ENCODE peak calls at places on chromosomes 11 and 22, in six cellular contexts. B is NCI-H460, U is NCI-H1105 treated with DMSO at 0.1 percent for 48 hours, H is A549, W is Daoy, R is NB4. M is an unnamed sample.

GRCh38 chr11:93569496-93569895 is 26.3 kb upstream of the SMCO4 start:
- DNase-seq in B (no peak), U (no peak), H (no peak), W (no peak), R (no peak), M (no peak)

GRCh38 chr11:125663910-125664309 is 16.7 kb downstream of the ACRV1 start:
- DNase-seq in B (no peak), U (no peak), H (no peak), W (no peak), R (no peak), M (no peak)

GRCh38 chr11:6377902-6378694 is 12.2 kb upstream of the SMPD1 start:
- DNase-seq in B (no peak), U (no peak), H (no peak), W (no peak), R (peak), M (no peak)

GRCh38 chr11:64447717-64448598 is 89.0 kb downstream of the RPS6KA4 start:
- DNase-seq in B (no peak), U (peak), H (no peak), W (no peak), R (peak), M (no peak)

GRCh38 chr11:77167791-77168190 is 39.7 kb downstream of the MYO7A start:
- DNase-seq in B (no peak), U (no peak), H (no peak), W (no peak), R (no peak), M (no peak)

GRCh38 chr11:133951484-133952198 is 5.1 kb downstream of the IGSF9B start:
- DNase-seq in B (no peak), U (peak), H (no peak), W (peak), R (no peak), M (no peak)

GRCh38 chr22:38657248-38657909 is 941 bp downstream of the CBY1 start:
- DNase-seq in B (no peak), U (peak), H (peak), W (peak), R (peak), M (no peak)

GRCh38 chr11:88799749-88800500 is 265.9 kb downstream of the GRM5 start:
- DNase-seq in B (no peak), U (no peak), H (no peak), W (no peak), R (no peak), M (no peak)

GRCh38 chr11:10349806-10350205 is 44.9 kb downstream of the ADM start:
- DNase-seq in B (no peak), U (no peak), H (no peak), W (no peak), R (no peak), M (peak)

GRCh38 chr11:27902981-27903624 is 202.8 kb upstream of the BDNF start:
- DNase-seq in B (no peak), U (no peak), H (no peak), W (peak), R (no peak), M (peak)

GRCh38 chr11:71496421-71496820 is 30.6 kb upstream of the KRTAP5-7 start:
- DNase-seq in B (no peak), U (no peak), H (no peak), W (no peak), R (no peak), M (no peak)

GRCh38 chr11:125942771-125943428 is 2.9 kb upstream of the VSIG10L2 start:
- DNase-seq in B (no peak), U (no peak), H (no peak), W (no peak), R (no peak), M (no peak)

GRCh38 chr22:27986937-27987336 is 67.9 kb upstream of the PITPNB start:
- DNase-seq in B (no peak), U (no peak), H (no peak), W (no peak), R (no peak), M (no peak)

GRCh38 chr22:45131749-45132148 is 32.0 kb upstream of the NUP50 start:
- DNase-seq in B (no peak), U (no peak), H (no peak), W (no peak), R (peak), M (no peak)

GRCh38 chr11:99670268-99670667 is 649.5 kb downstream of the CNTN5 start:
- DNase-seq in B (no peak), U (no peak), H (no peak), W (no peak), R (no peak), M (no peak)

GRCh38 chr11:29018631-29019030 is 910.4 kb downstream of the METTL15 start:
- DNase-seq in B (peak), U (no peak), H (peak), W (peak), R (no peak), M (peak)

GRCh38 chr11:20161230-20161918 is 1.1 kb upstream of the DBX1 start:
- DNase-seq in B (no peak), U (no peak), H (no peak), W (peak), R (no peak), M (no peak)

GRCh38 chr22:28882545-28882877 is 861 bp upstream of the ZNRF3 start:
- DNase-seq in B (no peak), U (no peak), H (no peak), W (peak), R (peak), M (no peak)

GRCh38 chr11:45073575-45074225 is 72.7 kb upstream of the PRDM11 start:
- DNase-seq in B (no peak), U (no peak), H (no peak), W (no peak), R (peak), M (no peak)

GRCh38 chr11:76805206-76805913 is 22.2 kb downstream of the TSKU start:
- DNase-seq in B (no peak), U (no peak), H (no peak), W (peak), R (no peak), M (no peak)

GRCh38 chr11:88398372-88399140 is 61.0 kb upstream of the CTSC start:
- DNase-seq in B (peak), U (no peak), H (peak), W (peak), R (no peak), M (peak)